ENCODE peak calls at places on chromosomes 4 and X, in nine cellular contexts. W, R, D, G, I, P, Q, C and Z are unnamed samples.

GRCh38 chrX:134174859-134175258 is 62.1 kb upstream of the CCDC160 start:
- DNase-seq in W (no peak), R (no peak), D (no peak), G (no peak), I (no peak), P (no peak), Q (no peak), C (no peak), Z (no peak)

GRCh38 chr4:31788676-31789075 is 1068.5 kb downstream of the PCDH7 start:
- DNase-seq in W (no peak), R (no peak), D (no peak), G (no peak), I (no peak), P (no peak), Q (no peak), C (no peak), Z (no peak)

GRCh38 chr4:102358128-102358527 is 12.8 kb upstream of the SLC39A8 start:
- DNase-seq in W (no peak), R (no peak), D (no peak), G (no peak), I (no peak), P (no peak), Q (no peak), C (no peak), Z (no peak)

GRCh38 chr4:8747467-8747841 is 124.2 kb downstream of the HMX1 start:
- DNase-seq in W (no peak), R (no peak), D (no peak), G (no peak), I (no peak), P (no peak), Q (no peak), C (no peak), Z (no peak)

GRCh38 chrX:137565921-137566745 is at the start of gene ZIC3:
- DNase-seq in W (no peak), R (peak), D (peak), G (no peak), I (no peak), P (peak), Q (no peak), C (no peak), Z (no peak)

GRCh38 chr4:19776021-19776459 is 475.7 kb upstream of the SLIT2 start:
- DNase-seq in W (no peak), R (peak), D (no peak), G (no peak), I (peak), P (peak), Q (no peak), C (peak), Z (no peak)

GRCh38 chrX:153353416-153353815 is 19.5 kb downstream of the ZNF275 start:
- DNase-seq in W (no peak), R (peak), D (peak), G (no peak), I (no peak), P (no peak), Q (no peak), C (no peak), Z (no peak)

GRCh38 chr4:158193171-158193749 is 17.0 kb upstream of the TMEM144 start:
- DNase-seq in W (no peak), R (peak), D (peak), G (peak), I (no peak), P (peak), Q (no peak), C (no peak), Z (no peak)

GRCh38 chr4:120850048-120850599 is 72.4 kb downstream of the PRDM5 start:
- DNase-seq in W (no peak), R (peak), D (no peak), G (no peak), I (no peak), P (peak), Q (no peak), C (peak), Z (no peak)

GRCh38 chrX:69192603-69193002 is 27.4 kb upstream of the PJA1 start:
- DNase-seq in W (no peak), R (no peak), D (no peak), G (no peak), I (no peak), P (no peak), Q (no peak), C (no peak), Z (no peak)

GRCh38 chr4:47525154-47525819 is 40.2 kb downstream of the ATP10D start:
- DNase-seq in W (no peak), R (peak), D (no peak), G (no peak), I (peak), P (peak), Q (no peak), C (peak), Z (peak)

GRCh38 chrX:40947276-40947675 is 138.0 kb upstream of the USP9X start:
- DNase-seq in W (no peak), R (peak), D (no peak), G (no peak), I (no peak), P (peak), Q (no peak), C (no peak), Z (no peak)

GRCh38 chr4:172830295-172830764 is 338.3 kb upstream of the GALNT7 start:
- DNase-seq in W (no peak), R (peak), D (peak), G (peak), I (no peak), P (peak), Q (no peak), C (no peak), Z (no peak)

GRCh38 chr4:152634110-152634760 is 45.6 kb downstream of the TMEM154 start:
- DNase-seq in W (no peak), R (no peak), D (no peak), G (no peak), I (no peak), P (peak), Q (no peak), C (no peak), Z (no peak)

GRCh38 chrX:84174348-84174747 is 13.7 kb downstream of the RPS6KA6 start:
- DNase-seq in W (no peak), R (no peak), D (no peak), G (no peak), I (no peak), P (no peak), Q (no peak), C (no peak), Z (no peak)

GRCh38 chrX:110418220-110418856 is 59.7 kb downstream of the RTL9 start:
- DNase-seq in W (no peak), R (peak), D (peak), G (no peak), I (peak), P (peak), Q (no peak), C (no peak), Z (no peak)

GRCh38 chr4:25098964-25099843 is 61.0 kb downstream of the SEPSECS start:
- DNase-seq in W (no peak), R (peak), D (no peak), G (no peak), I (no peak), P (peak), Q (no peak), C (peak), Z (peak)

GRCh38 chrX:150700107-150700506 is 6.9 kb downstream of the MTMR1 start:
- DNase-seq in W (no peak), R (no peak), D (no peak), G (no peak), I (no peak), P (no peak), Q (no peak), C (no peak), Z (no peak)

GRCh38 chr4:101870874-101871273 is 80.3 kb downstream of the BANK1 start:
- DNase-seq in W (no peak), R (no peak), D (no peak), G (no peak), I (no peak), P (no peak), Q (no peak), C (no peak), Z (no peak)

GRCh38 chr4:154490589-154491340 is 834 bp downstream of the DCHS2 start:
- DNase-seq in W (no peak), R (no peak), D (peak), G (no peak), I (no peak), P (no peak), Q (no peak), C (no peak), Z (no peak)

GRCh38 chr4:164508836-164509235 is 245.1 kb upstream of the SMIM31 start:
- DNase-seq in W (no peak), R (no peak), D (no peak), G (no peak), I (no peak), P (peak), Q (no peak), C (no peak), Z (no peak)